ENCODE peak calls at places on chromosome 2, in four cellular contexts. One of them, this sample, is unnamed.

GRCh38 chr2:205386109-205386508 is 296.2 kb upstream of the NRP2 start:
- DNase-seq in brain microvascular endothelial cell: no peak
- DNase-seq in CD8-positive, alpha-beta T cell: no peak
- DNase-seq in CD8-positive, alpha-beta memory T cell: no peak
- DNase-seq in this sample: no peak

GRCh38 chr2:208265371-208265806 is 666 bp upstream of the PIKFYVE start:
- DNase-seq in brain microvascular endothelial cell: peak
- DNase-seq in CD8-positive, alpha-beta T cell: peak
- DNase-seq in CD8-positive, alpha-beta memory T cell: peak
- DNase-seq in this sample: peak

GRCh38 chr2:190533968-190534309 is 583 bp downstream of the NEMP2 start:
- DNase-seq in brain microvascular endothelial cell: no peak
- DNase-seq in CD8-positive, alpha-beta T cell: no peak
- DNase-seq in CD8-positive, alpha-beta memory T cell: peak
- DNase-seq in this sample: peak

GRCh38 chr2:223837290-223838061 is at the start of gene AP1S3:
- DNase-seq in brain microvascular endothelial cell: peak
- DNase-seq in CD8-positive, alpha-beta T cell: peak
- DNase-seq in CD8-positive, alpha-beta memory T cell: peak
- DNase-seq in this sample: peak

GRCh38 chr2:235263205-235264120 is 230.4 kb upstream of the AGAP1 start:
- DNase-seq in brain microvascular endothelial cell: peak
- DNase-seq in CD8-positive, alpha-beta T cell: no peak
- DNase-seq in CD8-positive, alpha-beta memory T cell: no peak
- DNase-seq in this sample: no peak

GRCh38 chr2:186135697-186136096 is 350.4 kb upstream of the ZC3H15 start:
- DNase-seq in brain microvascular endothelial cell: no peak
- DNase-seq in CD8-positive, alpha-beta T cell: no peak
- DNase-seq in CD8-positive, alpha-beta memory T cell: no peak
- DNase-seq in this sample: no peak

GRCh38 chr2:70981866-70982810 is 3.7 kb downstream of the ANKRD53 start:
- DNase-seq in brain microvascular endothelial cell: no peak
- DNase-seq in CD8-positive, alpha-beta T cell: no peak
- DNase-seq in CD8-positive, alpha-beta memory T cell: peak
- DNase-seq in this sample: no peak

GRCh38 chr2:228839506-228839905 is 431.6 kb downstream of the PID1 start:
- DNase-seq in brain microvascular endothelial cell: no peak
- DNase-seq in CD8-positive, alpha-beta T cell: no peak
- DNase-seq in CD8-positive, alpha-beta memory T cell: no peak
- DNase-seq in this sample: no peak

GRCh38 chr2:97966545-97967215 is 29.1 kb downstream of the TMEM131 start:
- DNase-seq in brain microvascular endothelial cell: no peak
- DNase-seq in CD8-positive, alpha-beta T cell: no peak
- DNase-seq in CD8-positive, alpha-beta memory T cell: no peak
- DNase-seq in this sample: no peak

GRCh38 chr2:38824906-38825305 is 46.9 kb downstream of the GEMIN6 start:
- DNase-seq in brain microvascular endothelial cell: no peak
- DNase-seq in CD8-positive, alpha-beta T cell: no peak
- DNase-seq in CD8-positive, alpha-beta memory T cell: no peak
- DNase-seq in this sample: no peak

GRCh38 chr2:95027369-95027720 is 1.8 kb downstream of the MAL start:
- DNase-seq in brain microvascular endothelial cell: no peak
- DNase-seq in CD8-positive, alpha-beta T cell: no peak
- DNase-seq in CD8-positive, alpha-beta memory T cell: no peak
- DNase-seq in this sample: no peak

GRCh38 chr2:18860179-18860578 is 270.8 kb upstream of the NT5C1B start:
- DNase-seq in brain microvascular endothelial cell: no peak
- DNase-seq in CD8-positive, alpha-beta T cell: no peak
- DNase-seq in CD8-positive, alpha-beta memory T cell: no peak
- DNase-seq in this sample: no peak

GRCh38 chr2:8658064-8658862 is 23.6 kb upstream of the ID2 start:
- DNase-seq in brain microvascular endothelial cell: no peak
- DNase-seq in CD8-positive, alpha-beta T cell: no peak
- DNase-seq in CD8-positive, alpha-beta memory T cell: no peak
- DNase-seq in this sample: no peak

GRCh38 chr2:73110622-73111299 is 2.0 kb downstream of the RAB11FIP5 start:
- DNase-seq in brain microvascular endothelial cell: no peak
- DNase-seq in CD8-positive, alpha-beta T cell: no peak
- DNase-seq in CD8-positive, alpha-beta memory T cell: no peak
- DNase-seq in this sample: no peak
- H3K4me3 ChIP-seq in brain microvascular endothelial cell: peak
- H3K4me3 ChIP-seq in CD8-positive, alpha-beta T cell: no peak
- H3K4me3 ChIP-seq in CD8-positive, alpha-beta memory T cell: no peak
- H3K4me3 ChIP-seq in this sample: no peak

DNA sequence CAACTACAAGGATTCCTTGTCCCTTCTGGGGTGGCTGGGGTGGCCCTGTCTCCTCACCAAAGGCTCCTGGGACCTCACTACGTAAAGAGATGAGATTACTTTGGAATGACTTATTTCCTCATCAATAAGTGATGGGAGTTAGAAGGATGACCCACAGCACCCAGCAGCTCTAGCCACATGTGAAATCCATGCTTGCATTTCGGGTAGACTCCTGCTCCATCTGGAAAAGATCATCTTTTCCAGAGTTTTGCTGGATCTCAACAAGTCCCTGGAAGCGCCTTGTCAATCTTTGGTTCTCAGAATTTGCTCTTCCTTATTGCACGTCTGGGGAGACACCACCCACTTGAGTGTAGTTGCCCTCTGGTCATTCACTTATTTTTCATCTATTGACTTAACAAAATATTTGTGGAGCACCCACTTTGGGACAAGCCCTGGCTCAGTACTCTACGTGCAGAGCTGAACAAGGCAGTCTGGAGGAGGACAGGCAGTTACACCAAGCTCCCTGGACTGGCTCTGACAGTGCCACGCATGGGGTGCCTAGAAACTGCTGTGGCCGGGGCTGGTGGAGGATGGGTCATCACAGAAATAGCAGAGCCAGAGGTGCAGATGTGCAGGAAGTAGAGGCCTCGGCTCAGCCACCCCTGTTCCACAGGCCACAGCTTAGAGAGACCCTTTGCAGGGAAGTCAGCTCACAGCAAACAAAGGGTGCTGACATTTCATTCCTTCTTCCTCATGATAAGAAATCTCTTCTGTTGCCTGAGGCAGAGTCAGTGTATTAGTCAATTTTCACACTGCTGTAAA is 143.4 kb downstream of the SEPTIN10 start:
- DNase-seq in brain microvascular endothelial cell: peak
- DNase-seq in CD8-positive, alpha-beta T cell: no peak
- DNase-seq in CD8-positive, alpha-beta memory T cell: no peak
- DNase-seq in this sample: no peak
- H3K27ac ChIP-seq in brain microvascular endothelial cell: peak
- H3K27ac ChIP-seq in CD8-positive, alpha-beta T cell: no peak
- H3K27ac ChIP-seq in CD8-positive, alpha-beta memory T cell: no peak
- H3K27ac ChIP-seq in this sample: no peak

GRCh38 chr2:174334278-174334715 is 457 bp upstream of the SP9 start:
- DNase-seq in brain microvascular endothelial cell: no peak
- DNase-seq in CD8-positive, alpha-beta T cell: no peak
- DNase-seq in CD8-positive, alpha-beta memory T cell: no peak
- DNase-seq in this sample: no peak
- H3K4me3 ChIP-seq in brain microvascular endothelial cell: no peak
- H3K4me3 ChIP-seq in CD8-positive, alpha-beta T cell: no peak
- H3K4me3 ChIP-seq in CD8-positive, alpha-beta memory T cell: no peak
- H3K4me3 ChIP-seq in this sample: no peak

GRCh38 chr2:144460981-144461766 is 58.7 kb downstream of the ZEB2 start:
- DNase-seq in brain microvascular endothelial cell: peak
- DNase-seq in CD8-positive, alpha-beta T cell: no peak
- DNase-seq in CD8-positive, alpha-beta memory T cell: no peak
- DNase-seq in this sample: no peak
- H3K27ac ChIP-seq in brain microvascular endothelial cell: peak
- H3K27ac ChIP-seq in CD8-positive, alpha-beta T cell: peak
- H3K27ac ChIP-seq in CD8-positive, alpha-beta memory T cell: peak
- H3K27ac ChIP-seq in this sample: no peak

GRCh38 chr2:46252891-46253659 is 44.1 kb upstream of the EPAS1 start:
- DNase-seq in brain microvascular endothelial cell: no peak
- DNase-seq in CD8-positive, alpha-beta T cell: no peak
- DNase-seq in CD8-positive, alpha-beta memory T cell: no peak
- DNase-seq in this sample: no peak

GRCh38 chr2:46245869-46246268 is 51.3 kb upstream of the EPAS1 start:
- DNase-seq in brain microvascular endothelial cell: no peak
- DNase-seq in CD8-positive, alpha-beta T cell: no peak
- DNase-seq in CD8-positive, alpha-beta memory T cell: no peak
- DNase-seq in this sample: no peak

GRCh38 chr2:46249654-46250053 is 47.6 kb upstream of the EPAS1 start:
- DNase-seq in brain microvascular endothelial cell: no peak
- DNase-seq in CD8-positive, alpha-beta T cell: no peak
- DNase-seq in CD8-positive, alpha-beta memory T cell: no peak
- DNase-seq in this sample: no peak

GRCh38 chr2:46246790-46247189 is 50.4 kb upstream of the EPAS1 start:
- DNase-seq in brain microvascular endothelial cell: no peak
- DNase-seq in CD8-positive, alpha-beta T cell: no peak
- DNase-seq in CD8-positive, alpha-beta memory T cell: no peak
- DNase-seq in this sample: no peak

DNA sequence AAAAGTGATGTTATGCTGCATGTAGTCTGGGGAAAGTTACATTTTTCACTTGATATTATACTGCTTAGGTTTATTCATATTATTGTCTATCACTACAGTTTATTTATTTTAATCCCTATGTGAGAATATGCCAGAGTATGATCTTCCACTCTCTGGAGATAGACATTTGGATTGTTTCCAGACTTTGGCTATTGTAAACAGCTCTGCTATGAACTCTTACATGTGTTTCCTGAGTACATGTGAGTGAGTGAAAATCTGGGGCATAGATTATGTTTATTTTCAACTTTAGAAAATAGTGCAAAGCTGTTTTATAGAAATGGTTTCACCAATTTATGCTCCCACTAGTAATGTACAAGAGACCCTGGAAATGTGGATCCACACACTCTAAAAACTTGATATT is 49.0 kb upstream of the EPAS1 start:
- DNase-seq in brain microvascular endothelial cell: no peak
- DNase-seq in CD8-positive, alpha-beta T cell: no peak
- DNase-seq in CD8-positive, alpha-beta memory T cell: no peak
- DNase-seq in this sample: no peak
- H3K4me3 ChIP-seq in brain microvascular endothelial cell: no peak
- H3K4me3 ChIP-seq in CD8-positive, alpha-beta T cell: no peak
- H3K4me3 ChIP-seq in CD8-positive, alpha-beta memory T cell: no peak
- H3K4me3 ChIP-seq in this sample: no peak

GRCh38 chr2:226310081-226310625 is 489.5 kb downstream of the IRS1 start:
- DNase-seq in brain microvascular endothelial cell: peak
- DNase-seq in CD8-positive, alpha-beta T cell: no peak
- DNase-seq in CD8-positive, alpha-beta memory T cell: no peak
- DNase-seq in this sample: no peak
- H3K27ac ChIP-seq in brain microvascular endothelial cell: no peak
- H3K27ac ChIP-seq in CD8-positive, alpha-beta T cell: no peak
- H3K27ac ChIP-seq in CD8-positive, alpha-beta memory T cell: no peak
- H3K27ac ChIP-seq in this sample: no peak

This sample was measured in effector memory CD4-positive, alpha-beta T cell.